ENCODE peak calls at places on chromosomes 11 and 22, in ten cellular contexts. D is neural progenitor cell, A is keratinocyte, E is ascending aorta, N is astrocyte, G is transverse colon, V is body of pancreas, T is cardiac muscle cell, P is thoracic aorta, K is hepatocyte. U is an unnamed sample.

GRCh38 chr22:21010426-21011113 is 4.4 kb upstream of the P2RX6 start:
- DNase-seq in D (no peak), A (no peak), E (no peak), N (no peak), G (no peak), V (no peak), T (no peak), P (no peak), K (no peak), U (no peak)

GRCh38 chr11:123206671-123207421 is 11.8 kb upstream of the CLMP start:
- DNase-seq in D (peak; percentile 48), A (no peak), E (no peak), N (no peak), G (no peak), V (no peak), T (peak; percentile 52), P (no peak), K (peak; percentile 40), U (no peak)

GRCh38 chr11:61728940-61729219 is 23.6 kb upstream of the MYRF start:
- DNase-seq in D (no peak), A (peak; percentile 44), E (no peak), N (peak; percentile 74), G (no peak), V (no peak), T (peak; percentile 31), P (no peak), K (no peak), U (peak; percentile 80)

GRCh38 chr11:69411257-69411924 is 70.1 kb upstream of the LINC01488 start:
- DNase-seq in D (no peak), A (no peak), E (no peak), N (no peak), G (no peak), V (no peak), T (no peak), P (no peak), K (no peak), U (no peak)

GRCh38 chr11:36354221-36355003 is 58.3 kb downstream of the PRR5L start:
- DNase-seq in D (no peak), A (peak; percentile 60), E (no peak), N (peak; percentile 92), G (no peak), V (no peak), T (peak; percentile 69), P (no peak), K (no peak), U (peak; percentile 57)

GRCh38 chr11:46918087-46918751 is at the start of gene LRP4:
- DNase-seq in D (peak; percentile 82), A (no peak), E (no peak), N (no peak), G (peak; percentile 69), V (peak; percentile 57), T (peak; percentile 36), P (no peak), K (peak; percentile 68), U (no peak)

GRCh38 chr22:30855266-30855665 is 113.3 kb downstream of the MORC2 start:
- DNase-seq in D (no peak), A (no peak), E (no peak), N (no peak), G (no peak), V (no peak), T (no peak), P (no peak), K (no peak), U (no peak)

GRCh38 chr22:21947040-21948014 is 5.3 kb downstream of the PPM1F start:
- DNase-seq in D (peak; percentile 59), A (no peak), E (no peak), N (peak; percentile 59), G (no peak), V (no peak), T (peak; percentile 68), P (no peak), K (peak; percentile 57), U (no peak)

GRCh38 chr22:20123364-20124082 is 6.5 kb upstream of the TRMT2A start:
- DNase-seq in D (no peak), A (no peak), E (no peak), N (no peak), G (no peak), V (no peak), T (no peak), P (no peak), K (no peak), U (no peak)

GRCh38 chr11:1500466-1501420 is 14.2 kb upstream of the MOB2 start:
- DNase-seq in D (no peak), A (no peak), E (no peak), N (no peak), G (no peak), V (no peak), T (no peak), P (no peak), K (no peak), U (no peak)

GRCh38 chr11:6681949-6682348 is 1.2 kb downstream of the MRPL17 start:
- DNase-seq in D (peak; percentile 12), A (no peak), E (no peak), N (peak; percentile 20), G (no peak), V (peak; percentile 12), T (peak; percentile 46), P (no peak), K (no peak), U (no peak)

GRCh38 chr11:122814401-122814800 is 23.9 kb upstream of the CRTAM start:
- DNase-seq in D (no peak), A (no peak), E (no peak), N (no peak), G (peak; percentile 12), V (no peak), T (peak; percentile 10), P (no peak), K (no peak), U (no peak)

GRCh38 chr11:102390667-102391449 is 43.8 kb downstream of the BIRC2 start:
- DNase-seq in D (peak; percentile 79), A (no peak), E (no peak), N (peak; percentile 30), G (peak; percentile 68), V (peak; percentile 75), T (peak; percentile 74), P (no peak), K (peak; percentile 74), U (peak; percentile 39)

GRCh38 chr11:5600374-5600851 is 4.0 kb downstream of the TRIM6 start:
- DNase-seq in D (peak; percentile 90), A (no peak), E (no peak), N (peak; percentile 79), G (peak; percentile 73), V (peak; percentile 86), T (peak; percentile 93), P (no peak), K (peak; percentile 89), U (peak; percentile 32)

GRCh38 chr11:97963528-97964331 is 1057.0 kb upstream of the CNTN5 start:
- DNase-seq in D (no peak), A (no peak), E (no peak), N (peak; percentile 47), G (no peak), V (no peak), T (peak; percentile 58), P (no peak), K (no peak), U (no peak)

GRCh38 chr11:119993732-119994131 is 144.2 kb downstream of the TRIM29 start:
- DNase-seq in D (no peak), A (no peak), E (no peak), N (no peak), G (peak; percentile 30), V (peak; percentile 78), T (no peak), P (no peak), K (no peak), U (peak; percentile 51)

GRCh38 chr11:75740681-75741080 is 23.0 kb downstream of the MOGAT2 start:
- DNase-seq in D (no peak), A (no peak), E (no peak), N (no peak), G (no peak), V (no peak), T (no peak), P (no peak), K (no peak), U (no peak)

GRCh38 chr11:10568486-10568941 is at the start of gene LYVE1:
- DNase-seq in D (no peak), A (no peak), E (peak; percentile 45), N (no peak), G (peak; percentile 11), V (peak; percentile 67), T (peak; percentile 51), P (peak; percentile 21), K (peak; percentile 39), U (no peak)
- H3K27ac ChIP-seq in D (no peak within 1 kb of the TSS), A (no peak within 1 kb of the TSS), E (peak within 1 kb of the TSS; percentile 82), N (peak within 1 kb of the TSS; percentile 51), G (peak within 1 kb of the TSS; percentile 18), V (peak within 1 kb of the TSS; percentile 55), T (no peak within 1 kb of the TSS), P (peak within 1 kb of the TSS; percentile 67), K (peak within 1 kb of the TSS; percentile 65), U (no peak within 1 kb of the TSS)

GRCh38 chr11:109203176-109203575 is 218.8 kb upstream of the C11orf87 start:
- DNase-seq in D (no peak), A (no peak), E (no peak), N (no peak), G (no peak), V (no peak), T (no peak), P (no peak), K (no peak), U (no peak)
- TF ChIP-seq CTCF in D (no peak), A (no peak), E (no peak), N (no peak), G (no peak), V (no peak), T (no peak), P (no peak), K (no peak), U (no peak)

GRCh38 chr11:117930668-117931330 is 1.6 kb upstream of the TMPRSS13 start:
- DNase-seq in D (no peak), A (no peak), E (no peak), N (no peak), G (no peak), V (no peak), T (no peak), P (no peak), K (no peak), U (no peak)
- H3K27ac ChIP-seq in D (no peak overlapping the region), A (no peak overlapping the region), E (no peak overlapping the region), N (no peak overlapping the region), G (no peak overlapping the region), V (no peak overlapping the region), T (no peak overlapping the region), P (no peak overlapping the region), K (no peak overlapping the region), U (no peak overlapping the region)

GRCh38 chr11:115462004-115462541 is 42.1 kb downstream of the CADM1 start:
- DNase-seq in D (no peak), A (no peak), E (no peak), N (no peak), G (no peak), V (peak; percentile 19), T (no peak), P (no peak), K (no peak), U (no peak)

GRCh38 chr11:115464269-115464668 is 39.9 kb downstream of the CADM1 start:
- DNase-seq in D (no peak), A (no peak), E (no peak), N (peak; percentile 90), G (no peak), V (no peak), T (no peak), P (no peak), K (no peak), U (no peak)

GRCh38 chr11:115466122-115466521 is 38.1 kb downstream of the CADM1 start:
- DNase-seq in D (no peak), A (no peak), E (no peak), N (no peak), G (no peak), V (no peak), T (no peak), P (no peak), K (no peak), U (no peak)

GRCh38 chr11:115462757-115463156 is 41.5 kb downstream of the CADM1 start:
- DNase-seq in D (no peak), A (no peak), E (no peak), N (no peak), G (no peak), V (no peak), T (no peak), P (no peak), K (no peak), U (no peak)

GRCh38 chr11:115463606-115464005 is 40.6 kb downstream of the CADM1 start:
- DNase-seq in D (no peak), A (no peak), E (no peak), N (no peak), G (no peak), V (no peak), T (no peak), P (no peak), K (no peak), U (no peak)
- TF ChIP-seq CTCF in D (no peak), A (no peak), E (no peak), N (no peak), G (no peak), V (no peak), T (no peak), P (no peak), K (no peak), U (no peak)

U was measured in RWPE1.